ENCODE peak calls at places on chromosomes 7 and 10, in seven cellular contexts. O is CD4-positive, alpha-beta memory T cell; H is effector memory CD4-positive, alpha-beta T cell; Z is thyroid gland; F is astrocyte; K is uterus; Y is pancreas. C is an unnamed sample. For H3K4me1, the result is how much of the 10 kb centered on the place peaks cover.

GRCh38 chr7:135943266-135943889 is 33.8 kb downstream of the MTPN start:
- DNase-seq in O (no peak), H (no peak), Z (no peak), F (peak), K (no peak), Y (no peak), C (no peak)

GRCh38 chr7:110922906-110923305 is 168.0 kb upstream of the LRRN3 start:
- DNase-seq in O (no peak), H (no peak), Z (no peak), F (peak), K (no peak), Y (no peak), C (no peak)

GRCh38 chr7:15652776-15653290 is 33.6 kb downstream of the MEOX2 start:
- DNase-seq in O (no peak), H (no peak), Z (no peak), F (no peak), K (no peak), Y (no peak), C (no peak)

GRCh38 chr10:69179743-69180524 is at the start of gene SUPV3L1:
- DNase-seq in O (peak), H (peak), Z (peak), F (peak), K (peak), Y (peak), C (peak)

GRCh38 chr10:76032442-76033039 is 601.1 kb downstream of the LRMDA start:
- DNase-seq in O (no peak), H (no peak), Z (no peak), F (no peak), K (no peak), Y (no peak), C (no peak)

GRCh38 chr10:100009793-100010676 is at the start of gene DNMBP:
- DNase-seq in O (peak), H (peak), Z (peak), F (peak), K (peak), Y (peak), C (peak)

GRCh38 chr10:100356067-100357017 is 9.3 kb downstream of the SCD start:
- DNase-seq in O (no peak), H (no peak), Z (no peak), F (no peak), K (no peak), Y (no peak), C (no peak)

GRCh38 chr7:98949336-98950044 is 71.2 kb downstream of the TRRAP start:
- DNase-seq in O (no peak), H (no peak), Z (no peak), F (no peak), K (no peak), Y (no peak), C (no peak)

GRCh38 chr10:124403548-124403947 is 15.2 kb downstream of the OAT start:
- DNase-seq in O (peak), H (no peak), Z (no peak), F (peak), K (no peak), Y (no peak), C (no peak)

GRCh38 chr7:150951181-150951520 is 27.0 kb downstream of the KCNH2 start:
- DNase-seq in O (no peak), H (no peak), Z (no peak), F (no peak), K (no peak), Y (peak), C (no peak)

GRCh38 chr7:150949564-150949963 is 28.6 kb downstream of the KCNH2 start:
- DNase-seq in O (no peak), H (no peak), Z (no peak), F (no peak), K (no peak), Y (no peak), C (peak)

GRCh38 chr7:150951521-150951920 is 26.6 kb downstream of the KCNH2 start:
- DNase-seq in O (no peak), H (no peak), Z (no peak), F (no peak), K (no peak), Y (peak), C (no peak)

GRCh38 chr7:150949971-150950491 is 28.1 kb downstream of the KCNH2 start:
- DNase-seq in O (no peak), H (no peak), Z (no peak), F (no peak), K (no peak), Y (peak), C (peak)

DNA sequence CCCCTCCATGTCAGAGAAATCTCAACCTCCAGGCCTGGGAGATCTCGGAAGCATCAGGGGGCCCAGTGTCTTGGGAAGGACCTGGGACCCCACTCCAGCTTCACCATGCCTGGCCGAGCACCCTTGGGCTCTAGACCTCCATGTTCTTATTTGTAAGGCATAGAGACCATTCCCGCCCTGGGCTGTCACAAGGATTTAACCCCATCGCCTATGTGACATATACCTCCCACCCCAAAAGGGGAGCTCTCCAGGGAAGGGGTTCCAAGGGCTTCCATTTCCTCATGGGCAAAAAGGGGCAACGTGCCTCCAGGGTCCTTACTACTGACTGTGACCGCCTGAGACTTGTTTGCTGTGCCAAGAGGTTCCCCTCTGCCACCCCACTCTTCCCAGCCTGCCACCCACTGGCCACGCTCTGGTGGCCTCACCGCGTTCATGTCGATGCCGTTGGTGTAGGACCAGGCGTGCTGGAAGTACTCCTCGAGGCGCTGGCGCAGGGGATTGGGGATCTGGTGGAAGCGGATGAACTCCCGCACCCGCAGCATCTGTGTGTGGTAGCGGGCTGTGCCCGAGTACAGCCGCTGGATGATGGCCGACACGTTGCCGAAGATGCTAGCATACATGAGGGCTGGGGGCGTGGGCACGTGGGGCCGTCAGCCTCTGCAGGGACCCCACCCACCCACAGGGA is 27.5 kb downstream of the KCNH2 start:
- DNase-seq in O (no peak), H (no peak), Z (no peak), F (no peak), K (no peak), Y (peak), C (no peak)
- H3K4me1 ChIP-seq in O (under half), H (under half), Z (under half), F (under half), K (under half), Y (under half), C (under half)

DNA sequence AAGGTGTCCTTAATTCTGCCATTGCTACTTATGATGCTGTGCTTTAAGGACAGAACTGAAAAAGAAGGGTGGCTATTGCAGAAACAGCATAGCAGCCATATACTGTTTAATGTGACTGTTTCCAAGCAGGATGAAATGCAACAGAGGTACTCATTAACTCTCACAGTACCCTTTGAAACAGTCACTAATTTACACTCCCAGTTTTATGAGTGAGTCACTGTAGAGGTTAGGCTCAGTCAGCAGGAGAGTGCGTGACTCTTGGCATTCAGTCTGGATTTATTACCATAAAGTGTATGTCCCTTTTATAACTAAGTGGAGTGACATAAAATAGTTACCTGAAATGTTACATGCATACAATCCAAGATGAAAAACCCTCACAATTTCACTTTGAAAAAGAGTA is 27.7 kb downstream of the ALDH18A1 start:
- DNase-seq in O (no peak), H (no peak), Z (no peak), F (peak), K (no peak), Y (no peak), C (no peak)
- H3K27ac ChIP-seq in O (no peak), H (no peak), Z (no peak), F (no peak), K (no peak), Y (no peak), C (no peak)

DNA sequence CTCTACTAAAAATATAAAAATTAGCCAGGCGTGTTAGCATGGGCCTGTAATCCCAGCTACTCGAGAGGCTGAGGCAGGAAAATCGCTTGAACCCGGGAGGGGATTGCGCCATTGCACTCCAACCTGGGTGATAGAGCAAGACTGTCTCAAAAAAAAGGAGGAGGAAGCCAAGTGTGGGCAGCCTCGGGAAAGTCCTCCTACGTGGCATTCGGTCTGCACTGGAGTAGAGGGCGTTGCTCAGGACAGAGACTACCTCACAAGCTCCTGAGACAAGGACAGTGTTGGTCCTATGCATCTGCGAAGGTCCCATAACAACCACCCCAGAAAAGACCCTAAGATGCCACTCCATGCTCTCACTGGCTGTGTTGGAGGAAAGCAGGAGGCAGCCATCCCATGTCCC is 10.0 kb upstream of the SERPINE1 start:
- DNase-seq in O (no peak), H (no peak), Z (no peak), F (no peak), K (no peak), Y (no peak), C (no peak)
- H3K4me1 ChIP-seq in O (under half), H (under half), Z (under half), F (half or more), K (under half), Y (under half), C (under half)

GRCh38 chr10:93894516-93895378 is 969 bp downstream of the SLC35G1 start:
- DNase-seq in O (no peak), H (no peak), Z (no peak), F (no peak), K (no peak), Y (peak), C (no peak)
- H3K27ac ChIP-seq in O (peak), H (peak), Z (peak), F (no peak), K (peak), Y (no peak), C (no peak)

DNA sequence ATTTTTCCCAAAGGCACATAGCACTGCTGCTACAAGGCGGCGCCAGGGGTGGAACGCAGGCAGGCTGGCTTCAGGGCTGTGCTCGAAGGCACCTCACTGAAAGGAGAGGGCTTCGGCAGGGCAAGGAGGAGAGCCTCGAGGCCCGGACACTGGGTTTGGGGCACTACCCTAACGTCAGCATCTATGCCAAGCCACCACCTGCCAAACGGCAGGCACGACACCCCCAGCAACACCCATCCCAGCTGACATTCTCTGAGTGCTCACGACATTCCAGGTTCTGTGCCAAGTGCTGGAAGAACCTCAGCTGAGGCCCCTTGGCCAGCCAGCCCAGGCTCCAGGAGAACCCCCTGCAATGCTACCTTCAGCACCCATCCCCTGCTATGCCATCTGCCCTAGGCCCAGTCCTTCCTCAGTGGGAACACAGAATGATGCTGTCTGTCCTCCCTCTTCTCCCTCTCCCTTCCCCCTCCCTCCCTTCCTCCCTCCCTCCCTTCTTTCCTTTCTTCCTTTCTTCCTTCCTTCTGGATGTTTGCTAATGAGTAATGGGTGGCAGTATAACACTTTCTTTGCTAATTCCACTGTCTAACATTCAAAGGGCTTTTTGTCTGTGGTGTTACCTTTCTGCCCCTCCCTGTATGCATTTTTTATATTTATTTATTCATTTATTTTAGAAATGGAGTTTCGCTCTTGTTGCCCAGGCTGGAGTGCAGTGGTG is 24.3 kb downstream of the ZCCHC24 start:
- DNase-seq in O (no peak), H (no peak), Z (peak), F (no peak), K (no peak), Y (peak), C (no peak)
- H3K4me1 ChIP-seq in O (under half), H (under half), Z (under half), F (under half), K (under half), Y (under half), C (under half)